ENCODE peak calls at places on chromosomes 3 and 15, in ten cellular contexts. C is activated naive CD4-positive, alpha-beta T cell; W is H7; P is NCI-H2029; Z is RKO; Y is activated T-helper 9 cell treated with anti-CD3 and anti-CD28 coated beads, Interleukin-2, amount 50 U/mL, for 16 hours; S is activated CD8-positive, alpha-beta memory T cell treated with anti-CD3 and anti-CD28 coated beads for 48 hours; D is A549; X is RCC 7860; H is neural progenitor cell. K is an unnamed sample.

GRCh38 chr15:88894819-88895767 is at the start of gene HAPLN3:
- DNase-seq in P (no peak), C (no peak), Y (peak; percentile 49), W (peak; percentile 87), X (no peak), H (peak; percentile 51), Z (no peak), D (peak; percentile 60), S (peak; percentile 40), K (peak; percentile 62)

GRCh38 chr3:157921767-157922166 is 184.5 kb downstream of the SHOX2 start:
- DNase-seq in Y (no peak), W (no peak), C (no peak), S (no peak), X (no peak), D (no peak), H (no peak), P (peak; percentile 16), Z (no peak), K (no peak)

GRCh38 chr3:58188173-58188564 is 22.6 kb downstream of the DNASE1L3 start:
- DNase-seq in Z (peak; percentile 18), W (no peak), Y (no peak), P (no peak), H (no peak), S (no peak), X (no peak), D (no peak), C (no peak), K (no peak)

GRCh38 chr3:101926594-101927105 is 77.3 kb downstream of the NFKBIZ start:
- DNase-seq in W (no peak), Y (no peak), H (no peak), X (no peak), C (no peak), D (no peak), Z (peak; percentile 93), S (no peak), P (peak; percentile 38), K (no peak)

GRCh38 chr3:34038131-34038530 is 239.7 kb downstream of the PDCD6IP start:
- DNase-seq in X (no peak), Z (no peak), H (no peak), W (no peak), S (no peak), Y (no peak), C (no peak), P (no peak), D (no peak), K (no peak)

GRCh38 chr15:45126535-45127158 is 3.0 kb downstream of the DUOXA1 start:
- DNase-seq in Z (peak; percentile 48), S (no peak), X (peak; percentile 22), W (no peak), Y (no peak), H (peak; percentile 32), P (peak; percentile 22), D (peak; percentile 17), C (no peak), K (peak; percentile 34)

GRCh38 chr3:53998980-53999379 is 107.3 kb upstream of the SELENOK start:
- DNase-seq in X (no peak), Z (no peak), P (no peak), W (no peak), C (no peak), S (no peak), Y (no peak), D (no peak), H (no peak), K (no peak)

GRCh38 chr3:76122007-76122406 is 336.7 kb upstream of the ZNF717 start:
- DNase-seq in W (no peak), C (no peak), Y (no peak), X (no peak), D (no peak), Z (no peak), S (no peak), P (no peak), H (no peak), K (peak; percentile 12)

GRCh38 chr3:32882603-32883025 is 64.8 kb downstream of the TRIM71 start:
- DNase-seq in C (no peak), P (no peak), W (no peak), S (no peak), Y (no peak), X (no peak), H (no peak), D (no peak), Z (no peak), K (peak; percentile 84)

GRCh38 chr15:56228352-56228751 is 15.3 kb downstream of the RFX7 start:
- DNase-seq in H (no peak), Z (no peak), C (no peak), W (no peak), D (no peak), X (no peak), S (no peak), Y (no peak), P (no peak), K (no peak)